ENCODE peak calls at places on chromosome 15, in six cellular contexts. Z is mucosa of gallbladder; W is GM12865; F is lung; N is BJ; S is CD8-positive, alpha-beta memory T cell. A is an unnamed sample.

GRCh38 chr15:65192016-65192415 is 6.9 kb upstream of the CLPX start:
- DNase-seq in W (peak; percentile 32), F (no peak), N (no peak), Z (no peak), S (no peak), A (no peak)

GRCh38 chr15:52144656-52145055 is 32.1 kb upstream of the BCL2L10 start:
- DNase-seq in Z (no peak), F (no peak), W (no peak), N (no peak), S (no peak), A (no peak)

GRCh38 chr15:67340630-67341029 is 86.0 kb downstream of the IQCH start:
- DNase-seq in N (no peak), S (no peak), Z (no peak), F (no peak), W (no peak), A (no peak)

GRCh38 chr15:63288778-63289378 is 11.5 kb downstream of the APH1B start:
- DNase-seq in Z (no peak), S (no peak), N (peak; percentile 15), W (peak; percentile 54), F (no peak), A (no peak)

GRCh38 chr15:101188517-101189340 is 63.1 kb downstream of the CHSY1 start:
- DNase-seq in Z (no peak), S (no peak), W (peak; percentile 51), F (no peak), N (no peak), A (no peak)

GRCh38 chr15:27864076-27864475 is 235.0 kb downstream of the OCA2 start:
- DNase-seq in F (no peak), S (no peak), Z (no peak), W (no peak), N (no peak), A (no peak)

GRCh38 chr15:101039461-101039860 is 120.3 kb downstream of the LRRK1 start:
- DNase-seq in S (no peak), F (no peak), W (no peak), Z (no peak), N (no peak), A (no peak)

GRCh38 chr15:40330368-40330836 is 6.9 kb downstream of the INAFM2 start:
- DNase-seq in S (no peak), F (peak; percentile 90), Z (peak; percentile 70), W (no peak), N (no peak), A (no peak)

GRCh38 chr15:90871097-90871715 is 2.8 kb downstream of the FURIN start:
- DNase-seq in Z (no peak), W (peak; percentile 36), N (no peak), S (no peak), F (no peak), A (no peak)

GRCh38 chr15:68674975-68675374 is 96.2 kb downstream of the CORO2B start:
- DNase-seq in N (no peak), S (no peak), F (no peak), W (peak; percentile 48), Z (no peak), A (no peak)

GRCh38 chr15:71802770-71803169 is 7.6 kb upstream of the NR2E3 start:
- DNase-seq in Z (no peak), S (no peak), W (peak; percentile 49), F (no peak), N (no peak), A (no peak)

GRCh38 chr15:62173215-62173614 is 8.1 kb upstream of the C2CD4B start:
- DNase-seq in W (no peak), F (no peak), N (no peak), S (no peak), Z (peak; percentile 21), A (no peak)

GRCh38 chr15:28105793-28106192 is 6.7 kb upstream of the OCA2 start:
- DNase-seq in Z (no peak), N (no peak), F (no peak), W (no peak), S (no peak), A (no peak)

GRCh38 chr15:60804986-60805949 is 326.3 kb upstream of the ICE2 start:
- DNase-seq in N (no peak), F (no peak), Z (no peak), S (no peak), W (no peak), A (no peak)

GRCh38 chr15:99275061-99275460 is 23.8 kb downstream of the LRRC28 start:
- DNase-seq in F (no peak), W (no peak), Z (no peak), S (no peak), N (no peak), A (no peak)

GRCh38 chr15:42576040-42576594 is 711 bp downstream of the STARD9 start:
- DNase-seq in Z (no peak), N (no peak), S (no peak), F (no peak), W (no peak), A (no peak)

GRCh38 chr15:38714309-38715072 is 149.9 kb upstream of the RASGRP1 start:
- DNase-seq in W (no peak), N (peak; percentile 94), F (no peak), Z (peak; percentile 28), S (no peak), A (no peak)

GRCh38 chr15:100049936-100050876 is 291.6 kb downstream of the ADAMTS17 start:
- DNase-seq in Z (no peak), W (no peak), S (no peak), N (no peak), F (no peak), A (no peak)

GRCh38 chr15:84570164-84570692 is 30.6 kb upstream of the ZSCAN2 start:
- DNase-seq in Z (peak; percentile 36), N (no peak), W (peak; percentile 36), F (peak; percentile 50), S (peak; percentile 69), A (peak; percentile 33)

GRCh38 chr15:100997442-100997841 is 78.3 kb downstream of the LRRK1 start:
- DNase-seq in Z (no peak), N (peak; percentile 60), S (no peak), W (no peak), F (no peak), A (no peak)

GRCh38 chr15:60376677-60377095 is 21.1 kb downstream of the ANXA2 start:
- DNase-seq in W (no peak), S (no peak), F (peak; percentile 36), N (no peak), Z (no peak), A (no peak)

GRCh38 chr15:89494006-89494405 is 2.4 kb downstream of the RHCG start:
- DNase-seq in F (no peak), Z (no peak), W (no peak), N (no peak), S (no peak), A (no peak)

GRCh38 chr15:81749667-81750360 is 296.0 kb downstream of the MEX3B start:
- DNase-seq in W (no peak), Z (no peak), N (no peak), F (no peak), S (no peak), A (no peak)

GRCh38 chr15:31151301-31152233 is 50.0 kb upstream of the TRPM1 start:
- DNase-seq in N (no peak), W (no peak), Z (no peak), F (no peak), S (no peak), A (no peak)

GRCh38 chr15:58521293-58521991 is 89.7 kb downstream of the LIPC start:
- DNase-seq in S (no peak), N (no peak), F (peak; percentile 65), Z (peak; percentile 75), W (peak; percentile 40), A (no peak)

GRCh38 chr15:75171408-75171807 is 30.3 kb upstream of the C15orf39 start:
- DNase-seq in N (peak; percentile 41), Z (no peak), W (peak; percentile 73), S (no peak), F (no peak), A (no peak)

GRCh38 chr15:45133561-45133920 is 3.7 kb downstream of the DUOX1 start:
- DNase-seq in Z (no peak), W (no peak), F (peak; percentile 66), N (no peak), S (no peak), A (no peak)

GRCh38 chr15:33433821-33434220 is 123.1 kb downstream of the RYR3 start:
- DNase-seq in W (no peak), S (no peak), N (no peak), F (no peak), Z (no peak), A (no peak)

GRCh38 chr15:82850731-82851130 is 41.3 kb downstream of the WHAMM start:
- DNase-seq in S (no peak), N (no peak), F (no peak), Z (no peak), W (no peak), A (no peak)

GRCh38 chr15:55279746-55280351 is 9.8 kb downstream of the RAB27A start:
- DNase-seq in W (peak; percentile 97), F (no peak), Z (peak; percentile 34), S (peak; percentile 82), N (peak; percentile 73), A (no peak)

GRCh38 chr15:34855397-34855796 is 60.0 kb upstream of the ACTC1 start:
- DNase-seq in W (no peak), N (peak; percentile 18), Z (no peak), S (no peak), F (no peak), A (no peak)